ENCODE peak calls at places on chromosomes 5 and 9, in four cellular contexts. K is A549, D is WTC11, N is K562. Z is an unnamed sample.

GRCh38 chr5:126437706-126438105 is 14.5 kb downstream of the GRAMD2B start:
- DNase-seq in K (no peak), D (no peak), N (no peak), Z (no peak)

GRCh38 chr5:175383350-175383749 is 60.6 kb downstream of the DRD1 start:
- DNase-seq in K (no peak), D (no peak), N (no peak), Z (no peak)

GRCh38 chr5:75611324-75612210 is at the start of gene ANKDD1B:
- DNase-seq in K (peak; percentile 60), D (peak; percentile 59), N (no peak), Z (no peak)

GRCh38 chr5:76615759-76616158 is 7.4 kb downstream of the F2RL2 start:
- DNase-seq in K (no peak), D (no peak), N (no peak), Z (no peak)

GRCh38 chr5:150700600-150701377 is at the start of gene RBM22:
- DNase-seq in K (peak; percentile 74), D (peak; percentile 92), N (peak; percentile 83), Z (peak; percentile 77)

GRCh38 chr5:36870399-36871040 is 6.0 kb upstream of the NIPBL start:
- DNase-seq in K (peak; percentile 78), D (no peak), N (peak; percentile 49), Z (peak; percentile 72)

GRCh38 chr5:40853632-40854192 is 12.5 kb downstream of the CARD6 start:
- DNase-seq in K (no peak), D (no peak), N (no peak), Z (no peak)

GRCh38 chr5:50445281-50445949 is 4.3 kb upstream of the EMB start:
- DNase-seq in K (no peak), D (no peak), N (no peak), Z (no peak)

GRCh38 chr5:124748687-124749594 is 2.5 kb upstream of the ZNF608 start:
- DNase-seq in K (peak; percentile 93), D (peak; percentile 65), N (peak; percentile 68), Z (peak; percentile 81)

GRCh38 chr5:93899026-93899600 is 157.7 kb upstream of the POU5F2 start:
- DNase-seq in K (peak; percentile 3), D (no peak), N (peak; percentile 17), Z (no peak)

GRCh38 chr5:52859619-52860018 is 71.9 kb downstream of the ITGA1 start:
- DNase-seq in K (no peak), D (no peak), N (no peak), Z (no peak)

DNA sequence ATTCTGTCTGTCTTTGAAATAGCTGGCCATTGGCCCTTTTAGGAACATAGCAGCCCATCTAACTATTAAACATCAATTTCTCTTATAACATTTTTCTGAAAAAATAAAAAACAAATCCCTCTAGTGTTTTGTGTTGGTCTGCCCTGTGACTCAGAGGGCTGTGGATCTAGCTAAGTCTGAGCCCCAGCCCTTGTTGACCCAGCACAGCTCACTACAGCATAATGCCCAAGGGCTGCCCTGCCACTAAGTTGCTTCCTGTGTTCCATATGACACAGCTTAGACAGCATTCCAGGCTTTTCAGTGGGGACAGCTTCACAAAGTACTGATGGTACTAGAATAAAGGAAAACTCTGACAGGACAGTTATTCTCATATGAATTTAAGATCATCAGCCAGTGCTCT is 136.0 kb downstream of the SCAMP1 start:
- DNase-seq in K (no peak), D (no peak), N (no peak), Z (peak; percentile 15)
- TF ChIP-seq NR3C1 in K (no peak), D (no peak), N (no peak), Z (no peak)

DNA sequence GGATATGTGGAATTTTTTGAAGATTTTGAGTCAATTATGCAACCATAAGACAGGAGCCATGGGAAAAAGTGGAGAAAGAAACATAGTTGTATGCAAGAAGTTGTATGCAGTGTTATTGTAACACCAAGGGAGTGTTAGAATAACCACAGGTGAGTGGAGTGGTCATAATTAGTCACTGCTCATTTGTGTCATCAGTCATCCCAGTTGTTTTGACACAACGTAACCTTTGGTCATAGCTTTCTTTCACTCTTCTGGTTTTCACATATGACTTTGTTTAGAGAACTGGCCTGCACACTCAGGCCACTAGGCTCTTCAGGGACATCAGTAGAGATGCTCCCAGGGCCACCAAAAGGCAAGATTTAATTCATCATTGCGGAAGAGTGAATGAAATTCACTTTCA is 158.7 kb upstream of the HMHB1 start:
- DNase-seq in K (no peak), D (no peak), N (no peak), Z (no peak)
- TF ChIP-seq NR3C1 in K (no peak), D (no peak), N (no peak), Z (no peak)

GRCh38 chr5:160507181-160507811 is 85.6 kb downstream of the PTTG1 start:
- DNase-seq in K (peak; percentile 10), D (no peak), N (no peak), Z (no peak)
- TF ChIP-seq NR3C1 in K (no peak), D (no peak), N (no peak), Z (no peak)

DNA sequence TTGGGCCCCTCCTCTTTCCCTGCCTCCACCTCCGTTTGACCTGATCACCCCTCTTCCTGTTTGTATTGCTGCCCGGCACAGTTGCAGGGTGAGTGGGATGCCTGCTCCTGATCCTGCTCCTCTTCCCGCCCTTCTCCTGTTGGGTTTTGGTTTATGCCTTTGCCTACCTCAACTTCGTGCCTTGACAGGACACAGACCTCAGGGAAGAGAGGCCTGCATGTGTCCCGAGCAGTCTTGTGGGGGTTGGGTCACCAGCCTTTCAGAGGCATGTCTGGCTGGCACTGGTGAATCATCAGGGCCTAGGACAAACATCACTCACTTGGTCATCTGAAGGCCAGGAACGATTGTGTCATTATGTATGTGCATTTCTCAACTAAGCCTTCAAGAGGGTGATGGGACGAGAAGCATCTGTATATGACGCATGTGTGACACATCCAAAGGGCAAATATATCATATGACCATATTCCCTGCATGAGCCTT is 56.9 kb downstream of the NPR3 start:
- DNase-seq in K (peak; percentile 96), D (no peak), N (no peak), Z (peak; percentile 80)
- TF ChIP-seq NR3C1 in K (no peak), D (no peak), N (no peak), Z (no peak)

DNA sequence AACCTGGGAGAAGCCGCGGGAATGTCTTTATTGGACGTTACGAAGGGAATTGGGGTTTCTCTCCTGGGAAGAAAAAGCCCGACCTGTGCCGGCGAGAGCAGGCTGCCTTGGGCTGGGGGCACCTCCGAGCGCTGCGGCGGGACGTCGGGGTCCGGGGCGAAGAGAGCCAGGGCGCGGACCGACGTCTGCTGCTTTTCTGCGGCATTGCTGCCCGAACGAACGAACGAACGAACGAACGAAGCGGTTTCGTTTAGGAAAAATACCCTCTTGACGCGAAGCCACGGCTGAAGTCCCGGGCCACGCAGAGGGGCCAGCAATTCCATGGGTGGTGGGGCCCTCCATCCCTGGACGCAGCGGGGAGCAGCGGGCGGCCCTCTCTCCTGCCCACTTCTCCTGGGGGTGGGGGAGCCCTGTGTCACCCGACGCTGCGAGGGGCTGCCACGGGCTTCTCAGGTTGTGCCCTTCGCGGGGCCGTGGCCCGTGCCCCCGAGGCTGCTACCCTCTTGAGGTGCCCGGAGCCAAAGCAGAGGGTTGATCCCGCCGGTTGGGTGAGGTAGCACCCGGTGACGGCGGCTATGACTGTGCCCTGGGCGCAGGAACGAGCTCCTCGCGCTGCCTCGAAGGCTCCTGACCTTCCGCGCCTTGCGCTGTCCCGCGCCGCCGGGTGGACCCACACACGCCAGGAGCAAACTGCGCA is 4.9 kb upstream of the PITX1 start:
- DNase-seq in K (no peak), D (no peak), N (no peak), Z (no peak)
- TF ChIP-seq NR3C1 in K (no peak), D (no peak), N (no peak), Z (no peak)

GRCh38 chr5:179008667-179009066 is 13.5 kb upstream of the GRM6 start:
- DNase-seq in K (no peak), D (no peak), N (no peak), Z (no peak)
- TF ChIP-seq NR3C1 in K (no peak), D (no peak), N (no peak), Z (no peak)

GRCh38 chr5:5144441-5144840 is 4.3 kb downstream of the ADAMTS16 start:
- DNase-seq in K (no peak), D (no peak), N (no peak), Z (no peak)

GRCh38 chr5:5145651-5146529 is 5.8 kb downstream of the ADAMTS16 start:
- DNase-seq in K (no peak), D (no peak), N (no peak), Z (no peak)

GRCh38 chr5:5150667-5151066 is 10.5 kb downstream of the ADAMTS16 start:
- DNase-seq in K (no peak), D (no peak), N (no peak), Z (no peak)

GRCh38 chr5:5146530-5147160 is 6.5 kb downstream of the ADAMTS16 start:
- DNase-seq in K (no peak), D (no peak), N (no peak), Z (no peak)

GRCh38 chr5:5149154-5149553 is 9.0 kb downstream of the ADAMTS16 start:
- DNase-seq in K (no peak), D (no peak), N (no peak), Z (no peak)
- TF ChIP-seq NR3C1 in K (no peak), D (no peak), N (no peak), Z (no peak)

DNA sequence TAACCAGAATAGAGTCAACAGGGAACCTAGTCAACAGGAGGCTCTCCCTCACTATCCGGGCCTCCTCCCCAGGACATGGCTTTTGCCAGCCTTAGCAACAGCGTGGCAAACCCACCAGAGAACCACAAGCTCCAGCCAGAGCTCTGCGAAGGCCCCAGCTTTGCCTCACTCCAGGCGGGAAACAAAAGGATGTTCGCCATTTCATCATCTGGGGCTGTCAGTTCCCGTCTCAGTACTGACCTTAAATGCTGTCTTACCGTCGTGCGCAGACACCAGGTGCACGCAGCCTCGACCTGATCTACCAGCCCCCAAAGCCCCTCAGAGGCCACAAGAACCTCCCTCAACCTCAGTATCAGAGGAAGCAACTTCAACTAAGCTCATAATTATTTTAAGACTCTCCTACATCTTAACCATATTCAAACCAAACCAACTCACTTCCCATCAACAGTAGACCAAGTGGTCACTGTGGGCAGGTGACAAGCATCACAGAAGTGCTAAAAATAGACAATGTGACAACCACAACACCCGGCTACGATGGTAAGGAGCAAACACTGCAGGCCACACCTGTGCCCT is 71.4 kb downstream of the SEMA4D start:
- DNase-seq in K (no peak), D (no peak), N (no peak), Z (no peak)
- TF ChIP-seq NR3C1 in K (no peak), D (no peak), N (no peak), Z (no peak)

GRCh38 chr9:131889437-131890244 is 149.8 kb upstream of the RAPGEF1 start:
- DNase-seq in K (no peak), D (no peak), N (no peak), Z (no peak)

GRCh38 chr9:131891578-131891977 is 151.7 kb upstream of the RAPGEF1 start:
- DNase-seq in K (no peak), D (no peak), N (no peak), Z (no peak)

GRCh38 chr9:131888923-131889322 is 149.0 kb upstream of the RAPGEF1 start:
- DNase-seq in K (no peak), D (no peak), N (no peak), Z (no peak)

GRCh38 chr9:131892890-131893289 is 153.0 kb upstream of the RAPGEF1 start:
- DNase-seq in K (no peak), D (no peak), N (no peak), Z (no peak)

DNA sequence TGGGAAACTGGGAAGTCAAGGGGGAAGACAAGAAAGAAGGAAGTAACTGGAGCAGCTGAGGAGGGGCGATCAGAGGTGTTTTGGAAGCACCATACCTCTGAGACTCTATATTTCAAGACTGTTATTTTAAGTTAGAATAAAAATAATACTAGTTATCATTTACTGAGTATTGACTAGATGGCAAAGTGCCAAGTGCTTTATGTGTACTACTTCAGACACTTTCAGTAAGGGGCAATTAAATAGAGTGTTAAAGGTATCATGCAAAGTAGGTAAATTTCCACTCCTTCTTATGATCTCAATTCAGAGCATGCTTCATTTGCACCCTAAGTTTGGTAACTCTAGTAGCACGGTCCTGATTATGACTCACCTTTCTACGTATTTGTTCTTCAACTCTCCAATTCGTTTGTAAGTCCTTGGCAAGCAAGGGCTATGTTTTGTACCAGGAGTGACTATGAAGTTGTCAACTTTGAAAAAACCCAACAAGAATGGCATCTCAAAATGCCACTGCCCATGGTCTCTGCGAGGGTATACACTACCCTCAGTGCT is 152.4 kb upstream of the RAPGEF1 start:
- DNase-seq in K (no peak), D (no peak), N (no peak), Z (no peak)
- TF ChIP-seq NR3C1 in K (no peak), D (no peak), N (no peak), Z (no peak)

Z was measured in HepG2.